ENCODE peak calls at places on chromosomes 11 and 22, in six cellular contexts. One of them, this sample, is unnamed.

GRCh38 chr22:44369916-44370804 is 57.4 kb upstream of the SHISAL1 start:
- DNase-seq in neural progenitor cell: no peak
- DNase-seq in lower lobe of right lung: peak; percentile 5
- DNase-seq in right atrium auricular region: no peak
- DNase-seq in PC-3: no peak
- DNase-seq in Peyer's patch: no peak
- DNase-seq in this sample: no peak

GRCh38 chr11:113675565-113675964 is 30.5 kb downstream of the TMPRSS5 start:
- DNase-seq in neural progenitor cell: no peak
- DNase-seq in lower lobe of right lung: no peak
- DNase-seq in right atrium auricular region: no peak
- DNase-seq in PC-3: no peak
- DNase-seq in Peyer's patch: no peak
- DNase-seq in this sample: no peak

GRCh38 chr11:122186439-122187080 is 70.5 kb upstream of the BLID start:
- DNase-seq in neural progenitor cell: no peak
- DNase-seq in lower lobe of right lung: no peak
- DNase-seq in right atrium auricular region: no peak
- DNase-seq in PC-3: peak; percentile 87
- DNase-seq in Peyer's patch: no peak
- DNase-seq in this sample: no peak

GRCh38 chr11:67332081-67332691 is 21.2 kb downstream of the POLD4 start:
- DNase-seq in neural progenitor cell: no peak
- DNase-seq in lower lobe of right lung: no peak
- DNase-seq in right atrium auricular region: no peak
- DNase-seq in PC-3: no peak
- DNase-seq in Peyer's patch: no peak
- DNase-seq in this sample: no peak

GRCh38 chr22:42743501-42743991 is 22.9 kb upstream of the A4GALT start:
- DNase-seq in neural progenitor cell: peak; percentile 76
- DNase-seq in lower lobe of right lung: peak; percentile 55
- DNase-seq in right atrium auricular region: peak; percentile 89
- DNase-seq in PC-3: no peak
- DNase-seq in Peyer's patch: peak; percentile 70
- DNase-seq in this sample: peak; percentile 95

GRCh38 chr11:34160049-34160721 is 54.8 kb downstream of the NAT10 start:
- DNase-seq in neural progenitor cell: no peak
- DNase-seq in lower lobe of right lung: no peak
- DNase-seq in right atrium auricular region: no peak
- DNase-seq in PC-3: no peak
- DNase-seq in Peyer's patch: no peak
- DNase-seq in this sample: no peak

GRCh38 chr22:44869196-44869595 is 116.8 kb downstream of the ARHGAP8 start:
- DNase-seq in neural progenitor cell: no peak
- DNase-seq in lower lobe of right lung: no peak
- DNase-seq in right atrium auricular region: no peak
- DNase-seq in PC-3: peak; percentile 17
- DNase-seq in Peyer's patch: no peak
- DNase-seq in this sample: peak; percentile 89

GRCh38 chr11:22115470-22116037 is 77.3 kb upstream of the ANO5 start:
- DNase-seq in neural progenitor cell: no peak
- DNase-seq in lower lobe of right lung: no peak
- DNase-seq in right atrium auricular region: no peak
- DNase-seq in PC-3: no peak
- DNase-seq in Peyer's patch: no peak
- DNase-seq in this sample: no peak

GRCh38 chr11:9825895-9826294 is 162.0 kb downstream of the SWAP70 start:
- DNase-seq in neural progenitor cell: no peak
- DNase-seq in lower lobe of right lung: no peak
- DNase-seq in right atrium auricular region: no peak
- DNase-seq in PC-3: no peak
- DNase-seq in Peyer's patch: no peak
- DNase-seq in this sample: no peak

GRCh38 chr11:72091292-72091691 is 10.6 kb downstream of the LRRC51 start:
- DNase-seq in neural progenitor cell: peak; percentile 88
- DNase-seq in lower lobe of right lung: peak; percentile 72
- DNase-seq in right atrium auricular region: peak; percentile 75
- DNase-seq in PC-3: peak; percentile 80
- DNase-seq in Peyer's patch: peak; percentile 88
- DNase-seq in this sample: peak; percentile 40

GRCh38 chr11:131063638-131064037 is 147.4 kb upstream of the SNX19 start:
- DNase-seq in neural progenitor cell: peak; percentile 34
- DNase-seq in lower lobe of right lung: no peak
- DNase-seq in right atrium auricular region: no peak
- DNase-seq in PC-3: no peak
- DNase-seq in Peyer's patch: no peak
- DNase-seq in this sample: no peak

GRCh38 chr22:43110444-43110926 is at the start of gene BIK:
- DNase-seq in neural progenitor cell: peak; percentile 85
- DNase-seq in lower lobe of right lung: peak; percentile 69
- DNase-seq in right atrium auricular region: no peak
- DNase-seq in PC-3: peak; percentile 44
- DNase-seq in Peyer's patch: peak; percentile 77
- DNase-seq in this sample: peak; percentile 57

GRCh38 chr11:79400717-79401330 is 40.0 kb downstream of the TENM4 start:
- DNase-seq in neural progenitor cell: peak; percentile 65
- DNase-seq in lower lobe of right lung: peak; percentile 51
- DNase-seq in right atrium auricular region: no peak
- DNase-seq in PC-3: peak; percentile 70
- DNase-seq in Peyer's patch: no peak
- DNase-seq in this sample: peak; percentile 4

DNA sequence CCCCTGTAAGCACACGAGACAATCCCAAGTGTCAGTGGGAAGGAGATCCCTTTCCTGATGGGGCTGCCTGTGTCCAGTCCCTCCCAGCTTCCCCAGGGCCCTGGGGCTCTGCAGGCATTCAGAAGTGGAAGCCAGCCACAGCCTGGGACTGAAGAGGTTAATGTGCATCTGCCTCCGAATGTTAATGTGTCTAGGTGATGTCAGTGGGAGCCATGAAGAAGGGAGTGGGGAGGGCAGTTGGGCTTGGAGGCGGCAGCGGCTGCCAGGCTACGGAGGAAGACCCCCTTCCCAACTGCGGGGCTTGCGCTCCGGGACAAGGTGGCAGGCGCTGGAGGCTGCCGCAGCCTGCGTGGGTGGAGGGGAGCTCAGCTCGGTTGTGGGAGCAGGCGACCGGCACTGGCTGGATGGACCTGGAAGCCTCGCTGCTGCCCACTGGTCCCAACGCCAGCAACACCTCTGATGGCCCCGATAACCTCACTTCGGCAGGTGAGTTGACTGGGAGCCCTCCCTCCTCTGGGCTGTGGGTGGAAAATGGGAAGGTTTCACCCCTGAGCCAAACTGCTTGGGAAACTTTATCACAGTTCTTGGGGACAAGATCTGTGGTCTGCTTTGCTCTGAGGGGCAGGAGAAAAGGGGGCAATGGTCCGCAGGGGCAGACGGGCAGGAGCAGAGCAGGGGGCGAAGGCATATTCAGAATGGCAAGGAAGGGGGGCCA is at the start of gene MCHR1:
- DNase-seq in neural progenitor cell: peak; percentile 46
- DNase-seq in lower lobe of right lung: no peak
- DNase-seq in right atrium auricular region: no peak
- DNase-seq in PC-3: no peak
- DNase-seq in Peyer's patch: no peak
- DNase-seq in this sample: peak; percentile 63
- H3K4me3 ChIP-seq in neural progenitor cell: peak within 1 kb of the TSS; percentile 21
- H3K4me3 ChIP-seq in lower lobe of right lung: peak within 1 kb of the TSS; percentile 18
- H3K4me3 ChIP-seq in right atrium auricular region: peak within 1 kb of the TSS; percentile 33
- H3K4me3 ChIP-seq in PC-3: no peak within 1 kb of the TSS
- H3K4me3 ChIP-seq in Peyer's patch: no peak within 1 kb of the TSS
- H3K4me3 ChIP-seq in this sample: peak within 1 kb of the TSS; percentile 61

GRCh38 chr11:102879801-102880200 is 5.0 kb upstream of the MMP12 start:
- DNase-seq in neural progenitor cell: no peak
- DNase-seq in lower lobe of right lung: no peak
- DNase-seq in right atrium auricular region: no peak
- DNase-seq in PC-3: no peak
- DNase-seq in Peyer's patch: no peak
- DNase-seq in this sample: no peak

GRCh38 chr11:102878595-102878994 is 3.8 kb upstream of the MMP12 start:
- DNase-seq in neural progenitor cell: no peak
- DNase-seq in lower lobe of right lung: no peak
- DNase-seq in right atrium auricular region: no peak
- DNase-seq in PC-3: no peak
- DNase-seq in Peyer's patch: no peak
- DNase-seq in this sample: no peak

GRCh38 chr11:102886999-102887398 is 12.2 kb upstream of the MMP12 start:
- DNase-seq in neural progenitor cell: no peak
- DNase-seq in lower lobe of right lung: no peak
- DNase-seq in right atrium auricular region: no peak
- DNase-seq in PC-3: no peak
- DNase-seq in Peyer's patch: no peak
- DNase-seq in this sample: peak; percentile 17

GRCh38 chr11:102883132-102883531 is 8.3 kb upstream of the MMP12 start:
- DNase-seq in neural progenitor cell: no peak
- DNase-seq in lower lobe of right lung: no peak
- DNase-seq in right atrium auricular region: no peak
- DNase-seq in PC-3: peak; percentile 44
- DNase-seq in Peyer's patch: no peak
- DNase-seq in this sample: no peak

DNA sequence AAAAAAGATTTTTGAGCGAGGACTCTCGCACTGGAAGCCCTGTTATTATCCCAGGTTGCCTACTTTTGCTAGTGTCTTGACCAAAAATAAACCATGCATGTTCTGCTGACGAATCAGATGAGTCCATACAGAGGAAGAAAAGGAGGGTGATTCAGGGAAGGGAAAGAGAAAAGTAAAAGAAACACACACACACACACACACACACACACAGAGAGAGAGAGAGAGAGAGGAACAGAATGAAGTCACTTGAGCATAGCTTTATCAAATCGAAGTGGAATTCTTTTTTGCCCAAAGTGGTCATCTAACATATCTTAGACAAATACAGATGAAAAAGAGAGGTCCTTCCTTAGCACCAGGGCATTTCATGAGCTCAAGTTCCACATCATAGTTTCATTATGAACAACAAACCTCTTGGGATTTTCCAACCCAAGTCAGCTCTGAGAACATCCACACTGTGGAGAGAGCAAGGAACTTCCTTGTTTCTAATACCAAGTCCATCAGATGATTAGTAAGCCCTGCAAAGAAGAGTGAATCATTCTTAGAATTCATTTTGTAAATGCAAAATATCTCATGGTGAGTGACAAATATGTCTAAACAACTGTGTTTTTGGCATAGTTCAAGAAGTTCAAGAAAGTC is 7.7 kb upstream of the MMP12 start:
- DNase-seq in neural progenitor cell: no peak
- DNase-seq in lower lobe of right lung: no peak
- DNase-seq in right atrium auricular region: no peak
- DNase-seq in PC-3: no peak
- DNase-seq in Peyer's patch: no peak
- DNase-seq in this sample: no peak
- H3K27ac ChIP-seq in neural progenitor cell: no peak overlapping the region
- H3K27ac ChIP-seq in lower lobe of right lung: no peak overlapping the region
- H3K27ac ChIP-seq in right atrium auricular region: no peak overlapping the region
- H3K27ac ChIP-seq in PC-3: no peak overlapping the region
- H3K27ac ChIP-seq in Peyer's patch: no peak overlapping the region
- H3K27ac ChIP-seq in this sample: no peak overlapping the region

DNA sequence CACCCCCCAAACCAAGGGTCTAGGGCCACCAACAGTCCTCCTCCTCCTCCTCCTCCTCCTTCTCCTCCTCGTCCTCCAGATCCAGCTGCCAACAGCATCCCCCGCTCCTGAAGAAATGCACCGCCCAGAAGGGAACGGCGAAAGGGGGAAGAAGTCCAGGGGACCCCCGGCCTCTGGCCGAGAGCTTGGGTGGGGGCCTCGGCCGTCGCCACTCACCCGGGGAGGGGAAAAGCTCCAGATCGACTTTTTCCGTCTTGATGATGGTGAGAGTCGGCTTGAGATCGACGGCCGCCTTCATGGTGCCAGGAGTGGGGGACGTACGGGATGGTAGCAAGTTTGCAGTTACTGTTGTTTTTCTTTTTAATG is 65.7 kb downstream of the ETS1 start:
- DNase-seq in neural progenitor cell: peak; percentile 36
- DNase-seq in lower lobe of right lung: peak; percentile 51
- DNase-seq in right atrium auricular region: no peak
- DNase-seq in PC-3: no peak
- DNase-seq in Peyer's patch: no peak
- DNase-seq in this sample: no peak
- H3K4me1 ChIP-seq in neural progenitor cell: peaks cover 4% of the 10 kb centered on the region
- H3K4me1 ChIP-seq in lower lobe of right lung: peaks cover 63% of the 10 kb centered on the region
- H3K4me1 ChIP-seq in right atrium auricular region: peaks cover 72% of the 10 kb centered on the region
- H3K4me1 ChIP-seq in PC-3: peaks cover 71% of the 10 kb centered on the region
- H3K4me1 ChIP-seq in Peyer's patch: peaks cover 7% of the 10 kb centered on the region
- H3K4me1 ChIP-seq in this sample: peaks cover 31% of the 10 kb centered on the region

GRCh38 chr22:37419370-37419915 is 7.8 kb downstream of the ELFN2 start:
- DNase-seq in neural progenitor cell: no peak
- DNase-seq in lower lobe of right lung: no peak
- DNase-seq in right atrium auricular region: no peak
- DNase-seq in PC-3: no peak
- DNase-seq in Peyer's patch: no peak
- DNase-seq in this sample: no peak
- H3K4me3 ChIP-seq in neural progenitor cell: peak overlapping the region; percentile 52
- H3K4me3 ChIP-seq in lower lobe of right lung: peak overlapping the region; percentile 29
- H3K4me3 ChIP-seq in right atrium auricular region: peak overlapping the region; percentile 43
- H3K4me3 ChIP-seq in PC-3: peak overlapping the region; percentile 82
- H3K4me3 ChIP-seq in Peyer's patch: peak overlapping the region; percentile 27
- H3K4me3 ChIP-seq in this sample: no peak overlapping the region

GRCh38 chr11:46346886-46347636 is at the start of gene DGKZ:
- DNase-seq in neural progenitor cell: peak; percentile 95
- DNase-seq in lower lobe of right lung: peak; percentile 92
- DNase-seq in right atrium auricular region: peak; percentile 82
- DNase-seq in PC-3: peak; percentile 87
- DNase-seq in Peyer's patch: peak; percentile 93
- DNase-seq in this sample: peak; percentile 86
- H3K27ac ChIP-seq in neural progenitor cell: no peak within 1 kb of the TSS
- H3K27ac ChIP-seq in lower lobe of right lung: peak within 1 kb of the TSS; percentile 88
- H3K27ac ChIP-seq in right atrium auricular region: peak within 1 kb of the TSS; percentile 87
- H3K27ac ChIP-seq in PC-3: no peak within 1 kb of the TSS
- H3K27ac ChIP-seq in Peyer's patch: peak within 1 kb of the TSS; percentile 82
- H3K27ac ChIP-seq in this sample: no peak within 1 kb of the TSS

GRCh38 chr22:29798318-29798717 is 31.1 kb downstream of the UQCR10 start:
- DNase-seq in neural progenitor cell: no peak
- DNase-seq in lower lobe of right lung: no peak
- DNase-seq in right atrium auricular region: no peak
- DNase-seq in PC-3: peak; percentile 9
- DNase-seq in Peyer's patch: no peak
- DNase-seq in this sample: peak; percentile 57
- H3K4me1 ChIP-seq in neural progenitor cell: peaks cover 6% of the 10 kb centered on the region
- H3K4me1 ChIP-seq in lower lobe of right lung: peaks cover 51% of the 10 kb centered on the region
- H3K4me1 ChIP-seq in right atrium auricular region: peaks cover 50% of the 10 kb centered on the region
- H3K4me1 ChIP-seq in PC-3: peaks cover 23% of the 10 kb centered on the region
- H3K4me1 ChIP-seq in Peyer's patch: peaks cover 13% of the 10 kb centered on the region
- H3K4me1 ChIP-seq in this sample: peaks cover 18% of the 10 kb centered on the region

DNA sequence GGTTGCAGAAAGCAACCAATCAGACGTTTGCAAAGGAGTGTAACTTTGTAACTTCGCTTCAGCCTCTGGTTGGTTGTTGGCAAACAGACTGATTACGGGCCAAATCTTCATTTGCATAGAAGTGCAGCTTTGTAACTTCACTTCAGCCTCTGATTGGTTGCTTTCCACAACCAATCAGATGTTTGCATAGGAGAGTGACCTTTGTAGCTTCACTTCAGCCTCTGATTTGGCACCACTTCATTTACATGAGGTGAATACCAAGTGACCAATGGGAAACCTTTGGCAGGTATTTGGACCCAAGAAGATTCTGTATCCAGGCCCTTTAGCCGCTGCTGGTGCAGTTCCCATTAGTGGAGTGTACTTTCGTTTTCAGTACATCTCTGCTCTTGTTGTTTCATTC is 16.0 kb downstream of the USP47 start:
- DNase-seq in neural progenitor cell: no peak
- DNase-seq in lower lobe of right lung: no peak
- DNase-seq in right atrium auricular region: no peak
- DNase-seq in PC-3: no peak
- DNase-seq in Peyer's patch: no peak
- DNase-seq in this sample: no peak
- H3K4me3 ChIP-seq in neural progenitor cell: no peak overlapping the region
- H3K4me3 ChIP-seq in lower lobe of right lung: no peak overlapping the region
- H3K4me3 ChIP-seq in right atrium auricular region: no peak overlapping the region
- H3K4me3 ChIP-seq in PC-3: no peak overlapping the region
- H3K4me3 ChIP-seq in Peyer's patch: peak overlapping the region; percentile 27
- H3K4me3 ChIP-seq in this sample: no peak overlapping the region